ENCODE peak calls at places on chromosomes 4 and X, in five cellular contexts. One of them, this sample, is unnamed.

GRCh38 chr4:1463927-1464540 is 57.8 kb upstream of the NKX1-1 start:
- DNase-seq in lower lobe of right lung: no peak
- DNase-seq in endodermal cell: no peak
- DNase-seq in tibial artery: no peak
- DNase-seq in cardiac fibroblast: no peak
- DNase-seq in this sample: no peak

GRCh38 chr4:3317011-3317655 is 24.3 kb downstream of the RGS12 start:
- DNase-seq in tibial artery: no peak
- DNase-seq in lower lobe of right lung: no peak
- DNase-seq in cardiac fibroblast: no peak
- DNase-seq in endodermal cell: peak
- DNase-seq in this sample: no peak

GRCh38 chrX:134512566-134512965 is 52.6 kb downstream of the HPRT1 start:
- DNase-seq in lower lobe of right lung: no peak
- DNase-seq in cardiac fibroblast: peak
- DNase-seq in endodermal cell: no peak
- DNase-seq in tibial artery: no peak
- DNase-seq in this sample: no peak

GRCh38 chrX:152733261-152733975 is at the start of the genes CSAG1 and MAGEA12:
- DNase-seq in cardiac fibroblast: no peak
- DNase-seq in lower lobe of right lung: no peak
- DNase-seq in tibial artery: no peak
- DNase-seq in endodermal cell: no peak
- DNase-seq in this sample: no peak

GRCh38 chr4:122045533-122045932 is 93.7 kb upstream of the TRPC3 start:
- DNase-seq in tibial artery: no peak
- DNase-seq in lower lobe of right lung: peak
- DNase-seq in cardiac fibroblast: peak
- DNase-seq in endodermal cell: no peak
- DNase-seq in this sample: no peak

GRCh38 chr4:153248641-153249198 is 44.5 kb downstream of the TRIM2 start:
- DNase-seq in tibial artery: no peak
- DNase-seq in lower lobe of right lung: no peak
- DNase-seq in cardiac fibroblast: no peak
- DNase-seq in endodermal cell: peak
- DNase-seq in this sample: no peak

GRCh38 chrX:16469870-16470269 is 180.1 kb upstream of the S100G start:
- DNase-seq in endodermal cell: peak
- DNase-seq in lower lobe of right lung: no peak
- DNase-seq in tibial artery: no peak
- DNase-seq in cardiac fibroblast: no peak
- DNase-seq in this sample: no peak

GRCh38 chrX:39196192-39197102 is 395.2 kb downstream of the MID1IP1 start:
- DNase-seq in endodermal cell: peak
- DNase-seq in lower lobe of right lung: no peak
- DNase-seq in tibial artery: no peak
- DNase-seq in cardiac fibroblast: peak
- DNase-seq in this sample: peak

GRCh38 chrX:136168929-136169735 is 21.8 kb downstream of the FHL1 start:
- DNase-seq in endodermal cell: peak
- DNase-seq in lower lobe of right lung: no peak
- DNase-seq in cardiac fibroblast: peak
- DNase-seq in tibial artery: peak
- DNase-seq in this sample: no peak

GRCh38 chr4:165384608-165385007 is 5.8 kb downstream of the CPE start:
- DNase-seq in endodermal cell: no peak
- DNase-seq in lower lobe of right lung: no peak
- DNase-seq in tibial artery: no peak
- DNase-seq in cardiac fibroblast: peak
- DNase-seq in this sample: no peak

GRCh38 chrX:636971-637659 is 6.5 kb downstream of the SHOX start:
- DNase-seq in endodermal cell: peak
- DNase-seq in cardiac fibroblast: no peak
- DNase-seq in tibial artery: no peak
- DNase-seq in lower lobe of right lung: no peak
- DNase-seq in this sample: no peak

GRCh38 chr4:87839309-87839946 is 6.7 kb downstream of the MEPE start:
- DNase-seq in lower lobe of right lung: no peak
- DNase-seq in cardiac fibroblast: peak
- DNase-seq in tibial artery: peak
- DNase-seq in endodermal cell: peak
- DNase-seq in this sample: no peak

GRCh38 chr4:87835192-87835591 is 2.4 kb downstream of the MEPE start:
- DNase-seq in cardiac fibroblast: no peak
- DNase-seq in endodermal cell: no peak
- DNase-seq in tibial artery: no peak
- DNase-seq in lower lobe of right lung: no peak
- DNase-seq in this sample: no peak

GRCh38 chr4:87840149-87840548 is 7.4 kb downstream of the MEPE start:
- DNase-seq in cardiac fibroblast: no peak
- DNase-seq in endodermal cell: no peak
- DNase-seq in tibial artery: no peak
- DNase-seq in lower lobe of right lung: no peak
- DNase-seq in this sample: no peak

GRCh38 chr4:87835732-87836131 is 3.0 kb downstream of the MEPE start:
- DNase-seq in tibial artery: no peak
- DNase-seq in cardiac fibroblast: no peak
- DNase-seq in lower lobe of right lung: no peak
- DNase-seq in endodermal cell: no peak
- DNase-seq in this sample: no peak

GRCh38 chr4:87838207-87838606 is 5.4 kb downstream of the MEPE start:
- DNase-seq in cardiac fibroblast: no peak
- DNase-seq in tibial artery: no peak
- DNase-seq in lower lobe of right lung: no peak
- DNase-seq in endodermal cell: no peak
- DNase-seq in this sample: no peak
- TF ChIP-seq CTCF in cardiac fibroblast: peak
- TF ChIP-seq CTCF in tibial artery: no peak
- TF ChIP-seq CTCF in lower lobe of right lung: peak
- TF ChIP-seq CTCF in endodermal cell: peak
- TF ChIP-seq CTCF in this sample: no peak

DNA sequence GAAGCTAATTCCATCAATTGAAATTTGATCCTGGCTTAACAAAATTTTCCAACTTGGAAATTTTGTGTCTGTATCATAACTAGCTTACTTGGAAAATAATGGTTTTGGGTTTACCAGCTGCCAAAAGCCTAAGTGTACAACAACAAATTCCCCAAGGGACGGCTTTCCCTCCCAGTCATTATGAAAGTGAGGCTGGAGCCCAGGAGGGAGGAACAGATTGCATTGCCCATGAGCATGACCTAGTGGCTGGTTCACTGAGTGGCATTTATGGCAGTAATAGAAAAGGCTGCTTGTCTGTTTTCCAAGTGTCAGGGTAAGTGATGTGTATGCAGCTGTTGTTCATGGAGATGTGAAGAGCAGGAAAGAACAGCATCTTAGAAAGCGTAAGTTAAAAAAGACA is 70.8 kb upstream of the HHIP start:
- DNase-seq in endodermal cell: no peak
- DNase-seq in tibial artery: no peak
- DNase-seq in lower lobe of right lung: no peak
- DNase-seq in cardiac fibroblast: peak
- DNase-seq in this sample: no peak
- TF ChIP-seq CTCF in endodermal cell: peak
- TF ChIP-seq CTCF in tibial artery: no peak
- TF ChIP-seq CTCF in lower lobe of right lung: no peak
- TF ChIP-seq CTCF in cardiac fibroblast: peak
- TF ChIP-seq CTCF in this sample: peak

GRCh38 chrX:53715336-53715924 is 28.9 kb upstream of the HUWE1 start:
- DNase-seq in cardiac fibroblast: no peak
- DNase-seq in endodermal cell: no peak
- DNase-seq in tibial artery: no peak
- DNase-seq in lower lobe of right lung: no peak
- DNase-seq in this sample: no peak

GRCh38 chrX:53716328-53717088 is 30.0 kb upstream of the HUWE1 start:
- DNase-seq in lower lobe of right lung: no peak
- DNase-seq in cardiac fibroblast: no peak
- DNase-seq in tibial artery: no peak
- DNase-seq in endodermal cell: no peak
- DNase-seq in this sample: no peak

GRCh38 chrX:53717205-53717604 is 30.7 kb upstream of the HUWE1 start:
- DNase-seq in tibial artery: no peak
- DNase-seq in lower lobe of right lung: no peak
- DNase-seq in endodermal cell: no peak
- DNase-seq in cardiac fibroblast: no peak
- DNase-seq in this sample: no peak

GRCh38 chrX:53713987-53714579 is 27.6 kb upstream of the HUWE1 start:
- DNase-seq in endodermal cell: no peak
- DNase-seq in tibial artery: no peak
- DNase-seq in cardiac fibroblast: no peak
- DNase-seq in lower lobe of right lung: no peak
- DNase-seq in this sample: peak

DNA sequence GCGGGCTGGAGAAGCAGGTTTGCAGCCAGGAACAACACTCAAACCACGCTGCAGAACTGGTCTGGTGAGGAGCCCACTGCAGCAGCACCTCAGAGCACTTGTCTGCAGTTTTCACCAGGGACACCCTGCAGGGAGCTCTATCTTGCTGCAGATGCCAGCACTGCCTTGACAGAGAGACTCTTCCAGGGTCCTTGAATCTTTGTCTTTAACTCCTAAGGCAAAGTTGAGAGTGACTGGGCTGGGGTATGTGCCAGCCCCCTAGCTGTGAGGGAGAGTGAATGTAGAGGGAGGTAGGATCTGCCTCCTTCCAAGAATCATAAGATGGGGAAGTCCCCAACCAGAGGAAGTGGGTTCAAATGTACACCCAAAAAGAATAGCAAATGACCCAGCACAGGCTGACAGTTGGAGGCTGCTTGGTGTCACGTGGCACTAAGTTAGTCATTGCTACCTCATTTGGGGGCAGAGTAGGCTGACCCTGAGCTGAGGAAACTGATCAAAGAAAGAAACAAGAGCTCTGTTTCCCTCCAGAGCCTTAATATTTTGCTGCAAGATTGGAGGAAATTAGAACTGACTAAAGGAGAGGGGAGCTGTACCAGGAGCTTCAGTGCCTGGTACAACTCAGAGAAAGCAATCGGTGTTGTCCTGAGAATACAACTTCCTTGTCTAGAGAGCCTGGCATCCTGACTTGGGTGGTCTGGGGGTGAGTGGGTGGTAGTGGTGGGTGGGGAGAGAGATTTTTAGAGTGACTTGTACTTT is 28.2 kb upstream of the HUWE1 start:
- DNase-seq in lower lobe of right lung: peak
- DNase-seq in tibial artery: no peak
- DNase-seq in cardiac fibroblast: peak
- DNase-seq in endodermal cell: peak
- DNase-seq in this sample: peak
- TF ChIP-seq CTCF in lower lobe of right lung: no peak
- TF ChIP-seq CTCF in tibial artery: no peak
- TF ChIP-seq CTCF in cardiac fibroblast: no peak
- TF ChIP-seq CTCF in endodermal cell: peak
- TF ChIP-seq CTCF in this sample: no peak

DNA sequence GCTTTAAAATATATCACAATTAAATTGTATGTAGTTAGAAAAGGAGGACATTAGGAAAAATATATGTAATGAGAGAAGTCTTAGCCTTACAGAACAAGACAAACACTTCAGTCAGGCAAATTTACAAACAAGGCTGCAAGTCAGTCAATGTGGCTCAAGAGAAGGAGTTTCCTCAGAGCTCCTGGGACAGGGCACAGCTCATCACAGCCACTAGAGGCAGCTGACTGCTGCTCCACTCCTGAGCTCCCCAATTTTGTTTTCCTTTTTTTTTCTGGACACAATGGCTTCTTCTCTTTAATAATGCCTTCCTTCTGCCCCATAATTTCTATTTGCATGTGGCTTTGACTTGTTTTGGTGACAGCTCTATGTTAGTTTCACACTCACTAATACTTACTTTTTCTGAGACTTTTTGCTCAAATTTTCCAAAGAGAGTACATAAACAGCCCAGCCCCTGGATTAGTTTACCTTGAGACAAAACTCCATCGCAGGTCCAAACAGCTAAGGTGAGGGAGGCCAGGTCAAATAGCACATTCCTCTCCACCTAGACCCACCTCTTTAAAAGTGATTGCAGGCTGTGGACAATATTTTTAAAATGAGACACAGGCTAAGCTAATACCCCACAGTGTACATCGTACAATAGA is 850.4 kb upstream of the FRG1 start:
- DNase-seq in cardiac fibroblast: peak
- DNase-seq in lower lobe of right lung: no peak
- DNase-seq in tibial artery: no peak
- DNase-seq in endodermal cell: peak
- DNase-seq in this sample: no peak
- TF ChIP-seq CTCF in cardiac fibroblast: peak
- TF ChIP-seq CTCF in lower lobe of right lung: peak
- TF ChIP-seq CTCF in tibial artery: no peak
- TF ChIP-seq CTCF in endodermal cell: peak
- TF ChIP-seq CTCF in this sample: no peak

GRCh38 chrX:113741744-113742143 is 842.1 kb upstream of the HTR2C start:
- DNase-seq in lower lobe of right lung: no peak
- DNase-seq in tibial artery: no peak
- DNase-seq in cardiac fibroblast: peak
- DNase-seq in endodermal cell: peak
- DNase-seq in this sample: no peak
- TF ChIP-seq CTCF in lower lobe of right lung: no peak
- TF ChIP-seq CTCF in tibial artery: no peak
- TF ChIP-seq CTCF in cardiac fibroblast: no peak
- TF ChIP-seq CTCF in endodermal cell: peak
- TF ChIP-seq CTCF in this sample: no peak

DNA sequence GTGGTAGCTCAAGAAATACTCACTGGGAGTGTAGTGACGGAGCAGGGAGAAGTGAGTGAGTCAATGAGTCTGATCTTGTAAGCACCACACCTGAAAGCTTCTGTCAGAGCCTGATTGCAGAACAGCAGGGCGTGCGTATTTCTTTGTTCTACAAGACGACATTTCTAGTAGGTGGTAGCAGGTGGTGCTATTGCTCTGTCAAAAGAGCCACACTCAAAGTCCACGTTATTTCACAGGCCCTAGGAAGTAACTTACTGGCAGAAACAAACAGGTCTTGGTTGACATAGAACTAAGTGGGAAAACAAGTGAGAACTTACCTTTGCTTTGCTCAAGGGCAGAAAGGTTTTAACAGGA is 46.4 kb upstream of the SPRY1 start:
- DNase-seq in cardiac fibroblast: peak
- DNase-seq in tibial artery: no peak
- DNase-seq in lower lobe of right lung: no peak
- DNase-seq in endodermal cell: peak
- DNase-seq in this sample: no peak
- TF ChIP-seq CTCF in cardiac fibroblast: no peak
- TF ChIP-seq CTCF in tibial artery: no peak
- TF ChIP-seq CTCF in lower lobe of right lung: no peak
- TF ChIP-seq CTCF in endodermal cell: peak
- TF ChIP-seq CTCF in this sample: no peak